ENCODE peak calls at places on chromosome 18, in ten cellular contexts. Q is heart left ventricle, G is prostate gland, Y is IMR-90, E is psoas muscle, C is testis, P is MM.1S, O is HCT116, V is tibial artery, J is body of pancreas. F is an unnamed sample. For H3K4me1, the result is how much of the 10 kb centered on the place peaks cover.

GRCh38 chr18:2924920-2925319 is 78.1 kb downstream of the EMILIN2 start:
- DNase-seq in O (no peak), V (no peak), E (no peak), Y (no peak), C (peak), Q (no peak), P (no peak), J (no peak), G (no peak), F (no peak)

GRCh38 chr18:9862686-9863085 is 23.1 kb upstream of the TXNDC2 start:
- DNase-seq in J (no peak), G (no peak), E (no peak), Q (no peak), O (no peak), V (no peak), Y (no peak), P (no peak), C (no peak), F (no peak)

GRCh38 chr18:42231796-42232195 is 276.8 kb downstream of the PIK3C3 start:
- DNase-seq in P (no peak), J (no peak), G (no peak), Y (no peak), O (no peak), C (no peak), Q (no peak), V (no peak), E (no peak), F (no peak)

GRCh38 chr18:21257383-21257782 is 15.4 kb downstream of the GREB1L start:
- DNase-seq in G (no peak), P (no peak), E (no peak), V (no peak), C (no peak), J (no peak), Y (peak), O (no peak), Q (no peak), F (no peak)

GRCh38 chr18:35889677-35890076 is 82.8 kb upstream of the RMP24 start:
- DNase-seq in E (no peak), Y (no peak), G (no peak), O (no peak), J (no peak), C (no peak), V (no peak), Q (no peak), P (no peak), F (no peak)

GRCh38 chr18:10379511-10379910 is 74.9 kb upstream of the APCDD1 start:
- DNase-seq in J (no peak), O (no peak), C (no peak), Q (no peak), V (no peak), E (no peak), P (no peak), G (no peak), Y (peak), F (no peak)

GRCh38 chr18:75207298-75208054 is 1.5 kb downstream of the PTGR3 start:
- DNase-seq in C (peak), E (no peak), Y (peak), G (no peak), O (no peak), V (no peak), P (no peak), Q (no peak), J (peak), F (no peak)

GRCh38 chr18:3248670-3249359 is 1.2 kb downstream of the MYL12A start:
- DNase-seq in E (no peak), O (no peak), J (peak), G (peak), V (no peak), Q (no peak), C (peak), Y (peak), P (peak), F (no peak)

GRCh38 chr18:44655435-44655834 is 25.3 kb upstream of the SETBP1 start:
- DNase-seq in Q (no peak), E (no peak), O (no peak), J (no peak), P (no peak), C (no peak), G (no peak), Y (no peak), V (no peak), F (no peak)

DNA sequence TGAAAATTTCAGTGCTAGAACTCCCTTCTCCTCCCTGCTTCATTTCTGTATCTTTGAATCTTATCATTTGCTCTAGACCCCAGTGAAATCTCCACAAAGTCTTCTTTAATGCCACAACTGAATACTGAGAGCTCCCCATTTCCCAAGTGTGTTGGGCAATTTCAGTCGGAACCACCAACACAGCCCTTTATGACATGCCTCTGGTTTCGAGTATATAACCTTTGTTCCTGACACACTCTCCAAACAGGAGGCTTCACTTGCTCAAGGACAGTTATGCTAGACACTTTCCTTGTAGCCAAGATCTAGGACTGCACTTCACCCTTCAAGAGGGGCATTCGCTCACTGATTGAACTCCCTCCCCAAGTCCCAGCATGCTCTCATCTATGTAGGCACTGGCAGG is 18.6 kb upstream of the TTR start:
- DNase-seq in E (no peak), V (no peak), C (no peak), Y (no peak), P (no peak), Q (no peak), J (no peak), G (no peak), O (no peak), F (no peak)
- H3K4me1 ChIP-seq in E (under half), V (under half), C (under half), Y (under half), P (under half), Q (under half), J (under half), G (under half), O (under half), F (under half)

GRCh38 chr18:49335677-49336076 is 124.8 kb downstream of the DYM start:
- DNase-seq in E (no peak), C (no peak), Y (no peak), G (no peak), O (no peak), J (no peak), V (no peak), P (no peak), Q (no peak), F (no peak)

GRCh38 chr18:49343179-49343578 is 117.3 kb downstream of the DYM start:
- DNase-seq in J (no peak), E (no peak), G (no peak), P (no peak), Y (no peak), V (no peak), C (no peak), Q (no peak), O (no peak), F (no peak)

GRCh38 chr18:49340446-49340845 is 120.0 kb downstream of the DYM start:
- DNase-seq in Q (no peak), C (no peak), O (no peak), E (no peak), P (no peak), V (no peak), Y (peak), G (no peak), J (no peak), F (no peak)

GRCh38 chr18:49342690-49343089 is 117.8 kb downstream of the DYM start:
- DNase-seq in P (no peak), V (no peak), J (no peak), G (no peak), E (no peak), C (no peak), O (no peak), Q (no peak), Y (peak), F (no peak)

GRCh38 chr18:49339146-49339545 is 121.3 kb downstream of the DYM start:
- DNase-seq in J (no peak), O (no peak), P (no peak), G (no peak), C (no peak), E (no peak), Y (no peak), Q (no peak), V (no peak), F (no peak)
- H3K27ac ChIP-seq in J (no peak), O (no peak), P (no peak), G (no peak), C (no peak), E (no peak), Y (no peak), Q (no peak), V (no peak), F (no peak)

DNA sequence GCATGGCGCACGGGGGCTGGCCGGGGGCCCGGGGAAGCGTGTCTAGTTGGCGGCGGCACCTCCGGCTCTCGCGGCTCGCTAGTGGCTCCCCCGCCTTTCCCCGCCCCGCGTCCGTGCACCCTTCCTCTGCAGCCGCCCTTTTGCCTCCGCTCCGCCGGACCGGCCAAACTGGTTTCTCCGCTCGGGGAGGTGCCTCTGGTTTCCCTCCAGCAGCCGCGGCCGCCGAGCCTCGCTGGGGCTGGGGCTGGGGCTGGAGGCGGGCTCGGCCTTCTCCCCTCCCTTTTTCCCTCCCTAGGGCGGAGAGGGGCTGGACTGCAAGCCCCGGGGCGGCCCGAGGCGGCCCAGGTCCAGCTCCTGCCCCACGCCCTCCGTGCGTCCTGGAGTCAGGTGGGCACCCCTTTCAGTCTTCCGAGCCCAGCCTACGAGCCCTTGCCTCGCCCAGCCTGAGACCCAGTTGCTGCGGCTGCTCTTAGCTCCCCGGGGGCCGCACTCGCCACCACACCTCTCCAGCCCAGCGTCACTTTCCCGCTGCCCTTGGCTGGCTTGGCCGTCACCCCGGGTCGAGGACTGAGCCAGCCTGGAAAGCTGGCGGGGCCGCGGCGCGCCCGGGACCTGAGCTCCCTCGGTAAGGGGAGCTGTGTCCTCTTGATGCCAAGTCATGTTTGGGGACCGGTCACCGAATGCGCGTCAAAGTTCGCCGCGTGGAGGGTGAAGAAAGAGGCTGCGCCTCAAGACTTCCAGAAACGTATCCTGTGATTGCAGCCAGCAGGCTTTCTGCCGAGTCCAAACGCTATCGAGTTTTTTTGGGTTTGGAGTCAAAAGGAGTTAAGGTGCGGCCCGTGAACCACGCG is at the start of gene ATP8B1:
- DNase-seq in V (peak), J (peak), O (peak), Q (peak), P (no peak), C (peak), E (peak), Y (peak), G (peak), F (no peak)
- H3K4me1 ChIP-seq in V (under half), J (under half), O (under half), Q (under half), P (under half), C (under half), E (under half), Y (under half), G (under half), F (under half)

GRCh38 chr18:76461148-76461547 is 33.9 kb downstream of the ZNF516 start:
- DNase-seq in J (no peak), O (no peak), P (no peak), Y (no peak), E (no peak), C (no peak), V (no peak), G (no peak), Q (no peak), F (no peak)

GRCh38 chr18:76459312-76459686 is 35.7 kb downstream of the ZNF516 start:
- DNase-seq in V (no peak), Q (no peak), O (no peak), G (no peak), J (no peak), E (no peak), Y (no peak), P (no peak), C (no peak), F (no peak)

GRCh38 chr18:76460482-76460881 is 34.6 kb downstream of the ZNF516 start:
- DNase-seq in P (no peak), J (no peak), Q (no peak), C (peak), G (no peak), O (no peak), V (no peak), Y (peak), E (no peak), F (no peak)

GRCh38 chr18:76458522-76459311 is 36.3 kb downstream of the ZNF516 start:
- DNase-seq in Y (no peak), O (no peak), P (no peak), Q (no peak), G (no peak), J (no peak), C (peak), E (no peak), V (no peak), F (peak)

DNA sequence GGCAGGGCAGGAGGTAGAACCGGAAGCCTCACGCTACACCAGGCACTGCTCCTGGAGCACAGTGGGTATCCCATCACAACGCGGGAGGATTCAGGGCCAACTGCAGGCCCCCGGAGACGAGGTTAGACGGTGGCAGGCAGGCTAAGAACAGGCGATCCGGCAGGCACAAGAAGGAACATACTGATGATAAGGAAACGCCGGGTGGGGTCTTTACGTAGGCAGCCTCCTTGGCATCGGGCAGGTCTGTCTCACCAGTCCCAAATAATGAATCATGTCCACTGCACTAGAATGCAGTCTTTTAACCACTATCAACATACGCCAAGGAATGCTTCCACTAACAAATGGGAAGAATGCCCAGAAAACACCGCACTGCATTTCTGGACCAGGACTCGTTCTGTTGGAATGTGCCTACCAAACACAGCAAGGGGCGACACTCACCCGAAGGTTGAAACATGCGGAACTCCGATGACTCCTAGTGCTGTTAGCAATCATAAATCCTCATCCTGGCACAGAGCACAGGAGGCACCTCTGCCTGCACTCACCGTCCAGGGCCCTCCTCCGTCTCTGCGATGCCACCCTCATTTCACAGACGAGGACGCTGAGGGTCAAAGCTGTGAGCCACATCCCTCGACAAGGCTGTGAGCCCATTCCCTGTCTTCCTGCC is 35.2 kb downstream of the ZNF516 start:
- DNase-seq in Q (peak), O (peak), G (peak), Y (peak), E (peak), C (peak), J (peak), V (no peak), P (no peak), F (peak)
- H3K27ac ChIP-seq in Q (no peak), O (no peak), G (peak), Y (peak), E (peak), C (peak), J (peak), V (peak), P (no peak), F (peak)

DNA sequence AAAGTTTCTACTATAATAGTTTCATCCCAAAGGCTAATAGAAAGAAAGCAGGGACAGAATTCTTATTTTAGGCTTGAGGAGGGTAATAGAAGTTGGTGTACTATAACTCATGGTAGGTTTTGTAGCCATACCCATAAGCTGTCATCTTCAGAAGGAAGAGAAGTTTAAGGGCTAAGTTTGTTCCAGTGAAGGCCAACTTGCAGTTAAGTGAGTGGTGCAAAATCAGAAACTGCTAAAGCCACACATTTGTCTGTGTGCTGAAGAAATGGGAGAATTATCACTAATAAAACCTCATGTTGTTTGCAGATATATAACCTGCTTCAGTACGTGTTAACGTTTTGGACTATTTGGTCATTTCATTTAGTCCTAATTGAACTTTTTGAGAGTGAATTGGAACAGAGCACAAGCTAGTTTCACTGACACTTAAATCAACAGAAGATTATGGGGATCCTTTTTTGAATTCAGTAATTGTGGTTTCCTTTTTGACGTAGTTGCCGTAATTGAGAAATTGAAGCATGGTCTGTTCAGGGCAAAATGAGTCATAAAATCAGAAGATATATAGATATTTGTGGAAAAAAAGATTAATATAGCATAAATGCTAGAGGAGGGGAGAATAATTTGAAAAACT is 69.1 kb downstream of the PHLPP1 start:
- DNase-seq in E (no peak), C (no peak), V (no peak), Q (no peak), G (no peak), J (no peak), Y (peak), P (no peak), O (no peak), F (no peak)
- H3K4me1 ChIP-seq in E (under half), C (under half), V (under half), Q (under half), G (under half), J (under half), Y (under half), P (under half), O (under half), F (under half)

DNA sequence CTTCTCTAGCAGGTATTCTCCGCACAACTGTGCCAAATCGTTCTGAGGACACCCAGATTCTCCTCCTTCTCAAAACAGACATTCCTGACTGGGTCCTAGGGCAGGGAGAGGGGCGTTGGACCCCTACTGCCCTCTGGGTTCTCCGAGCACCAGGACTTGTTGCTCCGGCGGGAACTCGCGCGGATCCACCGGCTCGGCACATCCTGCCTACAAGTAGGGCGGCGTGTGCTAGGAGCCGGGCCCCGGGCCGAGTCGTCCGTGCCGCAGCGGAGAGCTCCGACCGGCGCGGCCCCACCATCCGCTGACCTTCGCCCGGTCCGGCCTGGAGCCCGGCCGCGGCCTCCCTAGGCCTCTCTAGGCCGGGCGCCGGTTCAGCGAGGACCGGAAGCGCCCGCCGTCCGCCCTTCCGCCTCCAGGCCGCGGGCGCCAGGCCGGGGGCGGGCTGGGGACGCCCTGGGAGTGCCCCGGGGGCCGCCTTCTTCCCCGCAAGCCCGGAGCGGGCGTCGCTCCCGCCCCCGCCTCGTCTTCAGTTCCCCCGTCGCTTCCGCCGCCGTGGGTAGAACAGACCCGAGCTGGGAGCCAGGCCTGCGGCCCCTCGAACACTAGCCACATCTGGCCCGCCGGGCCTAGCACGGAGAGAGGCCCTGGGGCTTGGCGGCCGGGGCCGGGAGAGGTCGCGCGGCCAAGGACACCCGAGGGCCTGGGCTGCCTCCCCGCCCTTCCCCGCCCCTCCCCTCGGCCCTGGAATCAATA is 7.6 kb upstream of the ONECUT2 start:
- DNase-seq in E (no peak), J (no peak), O (no peak), Q (no peak), P (no peak), Y (no peak), G (no peak), C (peak), V (no peak), F (no peak)
- H3K27ac ChIP-seq in E (no peak), J (no peak), O (no peak), Q (no peak), P (peak), Y (no peak), G (no peak), C (peak), V (no peak), F (no peak)

GRCh38 chr18:53687002-53687401 is 537.5 kb downstream of the MBD2 start:
- DNase-seq in E (no peak), V (no peak), J (no peak), G (no peak), Y (no peak), C (no peak), P (no peak), O (no peak), Q (no peak), F (no peak)

DNA sequence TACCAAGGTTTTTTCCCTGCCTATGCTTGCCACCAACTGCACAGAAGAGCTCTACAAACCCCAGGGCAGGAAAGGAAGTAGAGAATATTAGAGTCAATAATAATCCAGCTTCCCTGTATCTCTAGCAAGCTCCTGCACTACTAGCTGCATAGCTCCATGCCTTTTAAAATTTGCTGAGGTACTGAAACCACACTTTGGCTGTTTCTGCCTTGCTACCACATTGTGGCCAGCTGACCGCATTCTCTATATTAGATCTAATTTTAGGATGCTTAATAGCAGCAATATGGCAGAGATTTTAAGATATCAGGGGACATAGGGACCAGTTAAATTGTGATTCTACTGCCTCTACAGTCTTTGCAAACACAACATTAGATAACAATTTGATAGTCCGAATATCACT is 534.6 kb downstream of the MBD2 start:
- DNase-seq in O (no peak), E (no peak), V (no peak), Y (no peak), C (no peak), J (no peak), Q (no peak), G (no peak), P (peak), F (no peak)
- H3K4me1 ChIP-seq in O (under half), E (under half), V (under half), Y (under half), C (under half), J (under half), Q (under half), G (under half), P (under half), F (under half)

GRCh38 chr18:8754995-8755955 is 49.9 kb downstream of the MTCL1 start:
- DNase-seq in Y (peak), G (no peak), C (peak), P (no peak), E (no peak), J (peak), Q (no peak), O (no peak), V (no peak), F (no peak)
- H3K27ac ChIP-seq in Y (peak), G (no peak), C (no peak), P (no peak), E (no peak), J (no peak), Q (no peak), O (no peak), V (no peak), F (no peak)